ENCODE peak calls at places on chromosomes 1 and 21, in six cellular contexts. X is fibroblast of gingiva; G is choroid plexus epithelial cell; U is lower lobe of right lung; A is NCI-H748 treated with DMSO at 0.1 percent for 48 hours; M is activated CD4-positive, alpha-beta T cell treated with anti-CD3 and anti-CD28 coated beads, Interleukin-2, amount 10 ng/mL, durations not matched to agents 7 days and 5 days. F is an unnamed sample.

GRCh38 chr1:36537190-36537768 is 54.6 kb upstream of the CSF3R start:
- DNase-seq in X (no peak), G (no peak), U (no peak), A (no peak), M (no peak), F (no peak)

GRCh38 chr1:192512426-192513125 is 63.0 kb upstream of the RGS1 start:
- DNase-seq in X (no peak), G (no peak), U (no peak), A (no peak), M (no peak), F (no peak)

GRCh38 chr1:43049487-43049886 is 90.8 kb upstream of the SLC2A1 start:
- DNase-seq in X (no peak), G (no peak), U (no peak), A (no peak), M (no peak), F (no peak)

GRCh38 chr1:53938136-53938830 is 7.2 kb downstream of the IFT25 start:
- DNase-seq in X (no peak), G (peak), U (no peak), A (no peak), M (no peak), F (peak)

GRCh38 chr21:42448683-42449082 is 45.0 kb downstream of the UBASH3A start:
- DNase-seq in X (no peak), G (no peak), U (peak), A (no peak), M (no peak), F (no peak)

GRCh38 chr1:211735208-211736170 is 60.1 kb upstream of the NEK2 start:
- DNase-seq in X (peak), G (peak), U (no peak), A (no peak), M (no peak), F (peak)

GRCh38 chr1:234065794-234066447 is 161.4 kb downstream of the SLC35F3 start:
- DNase-seq in X (peak), G (peak), U (peak), A (peak), M (peak), F (peak)

GRCh38 chr1:35726814-35727433 is 8.2 kb upstream of the C1orf216 start:
- DNase-seq in X (peak), G (peak), U (peak), A (peak), M (peak), F (peak)

GRCh38 chr1:177849130-177849529 is 120.7 kb downstream of the SEC16B start:
- DNase-seq in X (no peak), G (no peak), U (no peak), A (no peak), M (no peak), F (peak)

GRCh38 chr1:42439940-42440339 is 15.9 kb downstream of the ZMYND12 start:
- DNase-seq in X (peak), G (peak), U (no peak), A (no peak), M (no peak), F (peak)

GRCh38 chr1:39165049-39165448 is 39.4 kb upstream of the MACF1 start:
- DNase-seq in X (no peak), G (peak), U (no peak), A (no peak), M (no peak), F (no peak)

GRCh38 chr21:42255038-42255601 is 36.2 kb downstream of the ABCG1 start:
- DNase-seq in X (no peak), G (no peak), U (peak), A (no peak), M (no peak), F (no peak)

GRCh38 chr1:111481387-111482221 is 7.8 kb downstream of the C1orf162 start:
- DNase-seq in X (peak), G (peak), U (peak), A (peak), M (peak), F (peak)

GRCh38 chr1:221102206-221102605 is 223.0 kb downstream of the HLX start:
- DNase-seq in X (no peak), G (no peak), U (no peak), A (no peak), M (no peak), F (no peak)

GRCh38 chr1:109490029-109490933 is 3.6 kb upstream of the CYB561D1 start:
- DNase-seq in X (peak), G (peak), U (no peak), A (peak), M (peak), F (peak)

GRCh38 chr1:27342778-27343638 is 1.2 kb downstream of the SYTL1 start:
- DNase-seq in X (no peak), G (no peak), U (peak), A (no peak), M (peak), F (no peak)

GRCh38 chr1:231691618-231692259 is 65.1 kb downstream of the DISC1 start:
- DNase-seq in X (peak), G (peak), U (no peak), A (no peak), M (no peak), F (peak)

GRCh38 chr1:209863766-209864485 is 36.2 kb downstream of the UTP25 start:
- DNase-seq in X (no peak), G (no peak), U (no peak), A (no peak), M (no peak), F (no peak)

GRCh38 chr1:23628951-23629387 is 62.6 kb upstream of the RPL11 start:
- DNase-seq in X (no peak), G (no peak), U (no peak), A (no peak), M (no peak), F (no peak)

GRCh38 chr21:34072145-34073031 is 990 bp upstream of the MRPS6 start:
- DNase-seq in X (no peak), G (no peak), U (no peak), A (no peak), M (no peak), F (no peak)

GRCh38 chr1:240093120-240093961 is 1.7 kb downstream of the FMN2 start:
- DNase-seq in X (no peak), G (no peak), U (no peak), A (peak), M (no peak), F (peak)

GRCh38 chr1:78839704-78840277 is 166.7 kb downstream of the ADGRL4 start:
- DNase-seq in X (peak), G (peak), U (no peak), A (peak), M (peak), F (peak)

GRCh38 chr21:41358193-41359166 is 3.3 kb upstream of the MX2 start:
- DNase-seq in X (no peak), G (no peak), U (no peak), A (no peak), M (no peak), F (no peak)

GRCh38 chr1:66696771-66697170 is 55.5 kb upstream of the DYNLT5 start:
- DNase-seq in X (no peak), G (no peak), U (no peak), A (no peak), M (no peak), F (no peak)

GRCh38 chr1:157199421-157199755 is 61.2 kb upstream of the ETV3 start:
- DNase-seq in X (no peak), G (peak), U (no peak), A (no peak), M (no peak), F (peak)

GRCh38 chr1:197092491-197093023 is 25.5 kb upstream of the F13B start:
- DNase-seq in X (peak), G (peak), U (no peak), A (no peak), M (no peak), F (peak)

F was measured in iris pigment epithelial cell.